ENCODE peak calls at places on chromosomes 16 and 17, in four cellular contexts. G, H, R and P are unnamed samples.
A peak's percentile ranks its signal among the peaks of the same experiment; 100 is the strongest.

GRCh38 chr16:27703545-27703944 is 153.6 kb downstream of the KATNIP start:
- DNase-seq in G (no peak), H (peak; percentile 70), R (no peak), P (no peak)

GRCh38 chr16:87648236-87648635 is 45.9 kb downstream of the JPH3 start:
- DNase-seq in G (no peak), H (no peak), R (no peak), P (no peak)

GRCh38 chr17:4822835-4823234 is 10.3 kb upstream of the MINK1 start:
- DNase-seq in G (no peak), H (no peak), R (no peak), P (no peak)

GRCh38 chr17:64448665-64449512 is at the start of gene MILR1:
- DNase-seq in G (no peak), H (no peak), R (no peak), P (no peak)

GRCh38 chr16:62149646-62150045 is 113.4 kb upstream of the CDH8 start:
- DNase-seq in G (no peak), H (no peak), R (no peak), P (no peak)

GRCh38 chr17:42679001-42679491 is 2.3 kb upstream of the PLEKHH3 start:
- DNase-seq in G (no peak), H (peak; percentile 57), R (no peak), P (no peak)

GRCh38 chr17:28347261-28347891 is 10.0 kb downstream of the POLDIP2 start:
- DNase-seq in G (no peak), H (peak; percentile 51), R (no peak), P (no peak)

GRCh38 chr16:68297908-68298307 is 12.8 kb downstream of the SLC7A6OS start:
- DNase-seq in G (no peak), H (no peak), R (no peak), P (no peak)

GRCh38 chr17:83067718-83068261 is 11.6 kb upstream of the METRNL start:
- DNase-seq in G (no peak), H (no peak), R (no peak), P (peak; percentile 80)

GRCh38 chr16:49089039-49089438 is 192.6 kb downstream of the CBLN1 start:
- DNase-seq in G (no peak), H (no peak), R (no peak), P (no peak)

GRCh38 chr17:4986951-4987766 is at the start of gene CAMTA2:
- DNase-seq in G (peak; percentile 94), H (peak; percentile 87), R (peak; percentile 82), P (peak; percentile 94)